ENCODE peak calls at places on chromosomes 7 and 10, in nine cellular contexts. B is NCI-H82; C is heart right ventricle; W is naive thymus-derived CD8-positive, alpha-beta T cell; O is GM04504; R is esophagus squamous epithelium; M is sigmoid colon; V is HCEC 1CT; Z is stimulated activated CD8-positive, alpha-beta memory T cell treated with anti-CD3 and anti-CD28 coated beads, Interleukin-15, amount 100 ng/mL, for 24 hours. D is an unnamed sample.
A peak's percentile ranks its signal among the peaks of the same experiment; 100 is the strongest.

GRCh38 chr7:4712371-4713182 is 30.5 kb downstream of the FOXK1 start:
- DNase-seq in M (no peak), Z (no peak), O (peak; percentile 52), R (no peak), W (no peak), C (no peak), B (peak; percentile 78), V (no peak), D (no peak)

GRCh38 chr10:77377034-77377433 is 260.6 kb downstream of the KCNMA1 start:
- DNase-seq in W (no peak), M (no peak), C (no peak), Z (no peak), B (no peak), R (no peak), O (no peak), V (no peak), D (no peak)

GRCh38 chr7:105270117-105270516 is 118.6 kb downstream of the SRPK2 start:
- DNase-seq in B (peak; percentile 59), R (no peak), V (no peak), O (no peak), C (no peak), Z (no peak), W (no peak), M (no peak), D (peak; percentile 16)

GRCh38 chr10:121864168-121864567 is 63.7 kb downstream of the ATE1 start:
- DNase-seq in W (no peak), V (no peak), B (no peak), C (no peak), M (no peak), Z (no peak), R (no peak), O (no peak), D (no peak)

GRCh38 chr7:102933763-102934162 is 21.0 kb downstream of the LRRC17 start:
- DNase-seq in C (peak; percentile 60), R (no peak), O (peak; percentile 93), Z (no peak), M (peak; percentile 88), W (no peak), B (no peak), V (peak; percentile 91), D (no peak)

GRCh38 chr7:152073352-152073751 is 47.9 kb downstream of the GALNT11 start:
- DNase-seq in M (no peak), W (no peak), B (no peak), V (no peak), Z (no peak), R (no peak), O (no peak), C (no peak), D (no peak)

GRCh38 chr7:333399-333776 is 43.4 kb downstream of the FOXL3 start:
- DNase-seq in C (peak; percentile 83), V (no peak), M (peak; percentile 76), R (no peak), B (no peak), W (no peak), O (peak; percentile 13), Z (no peak), D (no peak)

GRCh38 chr7:81361769-81362168 is 408.1 kb downstream of the HGF start:
- DNase-seq in M (no peak), R (no peak), W (no peak), C (no peak), B (no peak), Z (no peak), V (no peak), O (no peak), D (no peak)

GRCh38 chr10:75592014-75592842 is 160.8 kb downstream of the LRMDA start:
- DNase-seq in C (no peak), O (no peak), Z (no peak), R (no peak), W (no peak), B (no peak), M (no peak), V (no peak), D (no peak)

GRCh38 chr10:70906953-70907618 is 18.7 kb upstream of the PCBD1 start:
- DNase-seq in V (no peak), R (no peak), C (no peak), O (no peak), Z (no peak), W (no peak), M (peak; percentile 39), B (no peak), D (no peak)

GRCh38 chr10:46282460-46283216 is 4.2 kb upstream of the ANTXRL start:
- DNase-seq in B (peak; percentile 78), Z (no peak), C (peak; percentile 88), O (peak; percentile 39), R (no peak), W (peak; percentile 62), M (peak; percentile 91), V (peak; percentile 31), D (peak; percentile 85)

GRCh38 chr7:86914468-86915054 is 144.9 kb downstream of the ELAPOR2 start:
- DNase-seq in M (no peak), B (peak; percentile 40), V (peak; percentile 30), W (no peak), O (no peak), R (no peak), C (no peak), Z (no peak), D (no peak)

GRCh38 chr10:85671530-85671929 is 695.1 kb downstream of the GRID1 start:
- DNase-seq in W (no peak), C (no peak), M (no peak), R (no peak), O (no peak), Z (no peak), B (no peak), V (no peak), D (no peak)

GRCh38 chr10:100743626-100744135 is 1.7 kb upstream of the PAX2 start:
- DNase-seq in C (no peak), R (no peak), Z (no peak), M (peak; percentile 68), W (peak; percentile 36), V (peak; percentile 66), O (peak; percentile 17), B (peak; percentile 74), D (peak; percentile 10)

GRCh38 chr7:139784643-139785042 is 6.8 kb upstream of the HIPK2 start:
- DNase-seq in C (no peak), Z (no peak), M (no peak), B (no peak), O (no peak), W (no peak), V (no peak), R (no peak), D (no peak)

GRCh38 chr10:23884671-23885070 is 324.3 kb upstream of the KIAA1217 start:
- DNase-seq in M (no peak), V (no peak), Z (no peak), B (peak; percentile 15), O (no peak), R (no peak), C (no peak), W (no peak), D (no peak)

GRCh38 chr10:73932625-73933112 is 21.7 kb downstream of the PLAU start:
- DNase-seq in C (no peak), O (no peak), W (no peak), R (no peak), M (no peak), V (no peak), B (no peak), Z (no peak), D (no peak)

GRCh38 chr10:102186128-102186527 is 33.9 kb downstream of the NOLC1 start:
- DNase-seq in O (no peak), R (no peak), C (no peak), V (peak; percentile 64), M (no peak), B (peak; percentile 74), Z (no peak), W (no peak), D (no peak)

GRCh38 chr7:157527235-157527634 is 190.4 kb downstream of the DNAJB6 start:
- DNase-seq in V (no peak), B (no peak), C (no peak), M (no peak), O (no peak), Z (no peak), W (no peak), R (no peak), D (no peak)

GRCh38 chr10:105252908-105253307 is 611.8 kb downstream of the SORCS3 start:
- DNase-seq in R (no peak), V (no peak), M (no peak), C (no peak), W (no peak), O (no peak), Z (no peak), B (no peak), D (no peak)

GRCh38 chr10:127570036-127570435 is 20.9 kb downstream of the NPS start:
- DNase-seq in R (no peak), C (no peak), Z (no peak), M (no peak), V (no peak), W (no peak), B (no peak), O (no peak), D (no peak)